ENCODE peak calls at places on chromosomes 4 and X, in eight cellular contexts. O, H, F, J, K, Y, U and D are unnamed samples.

GRCh38 chr4:52780627-52781354 is 29.6 kb upstream of the ERVMER34-1 start:
- DNase-seq in H (no peak), J (no peak), F (no peak), K (no peak), U (no peak), O (no peak), Y (no peak), D (no peak)

GRCh38 chr4:27861802-27862201 is 1001.2 kb downstream of the STIM2 start:
- DNase-seq in O (peak; percentile 1), J (no peak), U (no peak), K (no peak), Y (no peak), F (no peak), H (no peak), D (no peak)

GRCh38 chr4:8431553-8431952 is 9.0 kb downstream of the ACOX3 start:
- DNase-seq in Y (no peak), K (no peak), H (no peak), J (no peak), U (no peak), O (no peak), F (no peak), D (no peak)

GRCh38 chrX:130167040-130167439 is 1.4 kb upstream of the AIFM1 start:
- DNase-seq in K (no peak), O (no peak), F (no peak), J (no peak), H (no peak), Y (no peak), U (no peak), D (no peak)

GRCh38 chrX:107721318-107721717 is 54.3 kb downstream of the TSC22D3 start:
- DNase-seq in O (no peak), Y (no peak), U (no peak), K (no peak), H (no peak), J (no peak), F (no peak), D (no peak)

GRCh38 chr4:121096629-121097028 is 24.3 kb upstream of the NDNF start:
- DNase-seq in K (no peak), O (peak; percentile 54), J (no peak), H (no peak), F (peak; percentile 15), U (no peak), Y (no peak), D (peak; percentile 7)

GRCh38 chr4:88335092-88335665 is 43.5 kb upstream of the HERC6 start:
- DNase-seq in K (no peak), J (no peak), Y (no peak), H (no peak), O (peak; percentile 23), U (no peak), F (no peak), D (no peak)

GRCh38 chrX:19661977-19662376 is 146.7 kb upstream of the MAP3K15 start:
- DNase-seq in Y (no peak), J (no peak), K (no peak), O (no peak), U (no peak), F (no peak), H (no peak), D (no peak)

GRCh38 chr4:80184053-80184790 is 13.1 kb upstream of the PRDM8 start:
- DNase-seq in Y (peak; percentile 91), H (peak; percentile 74), O (peak; percentile 82), K (peak; percentile 70), U (peak; percentile 92), J (peak; percentile 95), F (peak; percentile 74), D (no peak)